ENCODE peak calls at places on chromosome X, in eight cellular contexts. H is NCI-H1694; V is activated naive CD4-positive, alpha-beta T cell treated with anti-CD3 and anti-CD28 coated beads for 36 hours; F is stomach; A is SJSA1; U is NCI-H1436; R is HS-27A; J is B cell. L is an unnamed sample.

GRCh38 chrX:46407753-46408130 is 137.5 kb downstream of the ZNF674 start:
- DNase-seq in J (no peak), U (no peak), R (no peak), V (no peak), F (no peak), A (no peak), H (no peak), L (no peak)

GRCh38 chrX:27918799-27919198 is 62.5 kb downstream of the DCAF8L1 start:
- DNase-seq in A (no peak), U (no peak), V (no peak), R (no peak), H (no peak), F (no peak), J (no peak), L (peak)

GRCh38 chrX:115047715-115048114 is 30.3 kb upstream of the IL13RA2 start:
- DNase-seq in J (no peak), A (no peak), V (no peak), U (no peak), F (no peak), R (no peak), H (no peak), L (no peak)

GRCh38 chrX:19990225-19990518 is 689 bp downstream of the BCLAF3 start:
- DNase-seq in A (no peak), F (no peak), R (no peak), J (no peak), U (no peak), V (peak), H (no peak), L (no peak)

GRCh38 chrX:22392176-22392814 is 119.6 kb downstream of the CBLL2 start:
- DNase-seq in F (no peak), V (no peak), A (no peak), H (no peak), U (no peak), R (no peak), J (no peak), L (no peak)

GRCh38 chrX:43140546-43140945 is 362.6 kb upstream of the PPP1R2C start:
- DNase-seq in H (no peak), J (no peak), F (no peak), R (no peak), U (no peak), A (no peak), V (no peak), L (no peak)

GRCh38 chrX:154374361-154375155 is at the start of gene FLNA:
- DNase-seq in H (no peak), A (peak), R (no peak), F (peak), J (no peak), U (no peak), V (peak), L (no peak)

GRCh38 chrX:48548871-48549270 is 9.4 kb downstream of the TBC1D25 start:
- DNase-seq in A (no peak), R (no peak), J (no peak), V (no peak), U (no peak), H (no peak), F (no peak), L (no peak)

GRCh38 chrX:13937370-13938052 is 92.2 kb downstream of the GEMIN8 start:
- DNase-seq in J (no peak), R (no peak), A (no peak), U (no peak), F (no peak), H (no peak), V (no peak), L (no peak)

GRCh38 chrX:96430756-96431455 is 253.7 kb upstream of the DIAPH2 start:
- DNase-seq in H (no peak), R (no peak), V (no peak), J (no peak), U (no peak), A (no peak), F (no peak), L (no peak)